ENCODE peak calls at places on chromosomes 12 and 14, in five cellular contexts. I is H7, D is ureter, A is HS-5, P is NCI-H460. O is an unnamed sample.

GRCh38 chr14:20516921-20517320 is 11.6 kb downstream of the RNASE10 start:
- DNase-seq in D (no peak), P (no peak), A (no peak), I (no peak), O (no peak)

GRCh38 chr12:111580737-111581136 is 18.4 kb downstream of the ATXN2 start:
- DNase-seq in D (no peak), P (no peak), I (no peak), A (no peak), O (no peak)

GRCh38 chr14:64502476-64503183 is 1.0 kb downstream of the ZBTB25 start:
- DNase-seq in A (no peak), I (peak), P (no peak), D (no peak), O (peak)

GRCh38 chr12:14402697-14403096 is 37.2 kb downstream of the ATF7IP start:
- DNase-seq in P (no peak), I (no peak), D (no peak), A (no peak), O (no peak)

GRCh38 chr12:129887047-129887568 is 16.7 kb downstream of the TMEM132D start:
- DNase-seq in D (no peak), I (no peak), A (no peak), P (no peak), O (peak)

GRCh38 chr12:113580437-113580836 is 108.8 kb upstream of the LHX5 start:
- DNase-seq in D (no peak), I (no peak), P (no peak), A (no peak), O (no peak)

GRCh38 chr14:50726372-50727107 is 58.4 kb upstream of the SAV1 start:
- DNase-seq in A (peak), D (no peak), I (no peak), P (no peak), O (no peak)

GRCh38 chr12:94783862-94784261 is 133.5 kb upstream of the TMCC3 start:
- DNase-seq in D (no peak), A (peak), I (no peak), P (no peak), O (no peak)

GRCh38 chr12:114662512-114663177 is 21.3 kb downstream of the TBX3 start:
- DNase-seq in D (peak), I (peak), P (peak), A (peak), O (peak)

GRCh38 chr12:45974171-45974719 is 16.1 kb downstream of the SCAF11 start:
- DNase-seq in P (no peak), A (no peak), I (no peak), D (no peak), O (no peak)

GRCh38 chr14:92898732-92899131 is 24.2 kb upstream of the CHGA start:
- DNase-seq in D (no peak), A (no peak), P (no peak), I (no peak), O (no peak)

GRCh38 chr12:110917467-110917866 is 2.9 kb downstream of the MYL2 start:
- DNase-seq in D (no peak), A (peak), I (no peak), P (no peak), O (peak)

GRCh38 chr12:121036810-121037326 is 2.2 kb downstream of the OASL start:
- DNase-seq in P (no peak), D (no peak), I (no peak), A (peak), O (no peak)

GRCh38 chr14:75522224-75522764 is at the start of gene BATF:
- DNase-seq in P (no peak), D (peak), I (no peak), A (no peak), O (no peak)

GRCh38 chr14:29310757-29311156 is 544.2 kb downstream of the FOXG1 start:
- DNase-seq in I (no peak), D (no peak), A (peak), P (no peak), O (no peak)

GRCh38 chr12:43815416-43815815 is 9.3 kb upstream of the TWF1 start:
- DNase-seq in I (no peak), P (no peak), D (no peak), A (no peak), O (no peak)

GRCh38 chr14:80278293-80279037 is 67.2 kb upstream of the DIO2 start:
- DNase-seq in I (no peak), P (no peak), A (no peak), D (no peak), O (no peak)

GRCh38 chr14:77804592-77804991 is 4.7 kb downstream of the ADCK1 start:
- DNase-seq in D (no peak), P (peak), A (no peak), I (peak), O (peak)

GRCh38 chr12:51942501-51943000 is 8.9 kb upstream of the ACVR1B start:
- DNase-seq in P (no peak), A (no peak), I (no peak), D (no peak), O (no peak)

GRCh38 chr12:124510301-124510970 is 57.0 kb downstream of the NCOR2 start:
- DNase-seq in I (no peak), P (no peak), A (no peak), D (no peak), O (no peak)

GRCh38 chr12:122308811-122309210 is 42.5 kb upstream of the VPS33A start:
- DNase-seq in D (no peak), P (no peak), I (no peak), A (no peak), O (no peak)

GRCh38 chr12:57803317-57803893 is 15.1 kb downstream of the AVIL start:
- DNase-seq in P (peak), A (no peak), D (no peak), I (peak), O (peak)

GRCh38 chr12:28998662-28999120 is 150.4 kb upstream of the FAR2 start:
- DNase-seq in P (peak), I (no peak), D (no peak), A (no peak), O (peak)

GRCh38 chr14:81751198-81751597 is 217.5 kb upstream of the SEL1L start:
- DNase-seq in P (no peak), I (no peak), A (no peak), D (no peak), O (no peak)

GRCh38 chr12:49622501-49623141 is 740 bp upstream of the PRPF40B start:
- DNase-seq in D (no peak), A (no peak), I (peak), P (no peak), O (no peak)

GRCh38 chr12:93766802-93767523 is 89.8 kb downstream of the CRADD start:
- DNase-seq in D (no peak), A (no peak), P (peak), I (peak), O (peak)

GRCh38 chr12:118175823-118176447 is 40.0 kb downstream of the PEBP1 start:
- DNase-seq in D (no peak), I (no peak), P (no peak), A (no peak), O (no peak)

GRCh38 chr14:69360438-69361108 is 37.5 kb downstream of the ERH start:
- DNase-seq in I (peak), P (no peak), A (no peak), D (no peak), O (no peak)

GRCh38 chr12:4011597-4011996 is 138.4 kb upstream of the PARP11 start:
- DNase-seq in P (no peak), I (no peak), D (no peak), A (no peak), O (no peak)

GRCh38 chr14:22265319-22266140 is 323.5 kb downstream of the DAD1 start:
- DNase-seq in I (peak), A (no peak), D (no peak), P (no peak), O (peak)

GRCh38 chr12:6606331-6607131 is 648 bp downstream of the CHD4 start:
- DNase-seq in I (peak), D (peak), A (no peak), P (no peak), O (peak)

GRCh38 chr12:25558566-25558965 is 5.5 kb upstream of the LMNTD1 start:
- DNase-seq in D (no peak), A (no peak), P (no peak), I (no peak), O (no peak)

GRCh38 chr12:121801601-121802484 is 2.0 kb upstream of the SETD1B start:
- DNase-seq in D (peak), P (no peak), A (no peak), I (no peak), O (peak)

GRCh38 chr14:105421723-105422615 is 2.3 kb downstream of the MTA1 start:
- DNase-seq in P (no peak), I (peak), D (no peak), A (no peak), O (no peak)

GRCh38 chr12:2930865-2931264 is 28.3 kb upstream of the TEAD4 start:
- DNase-seq in I (no peak), A (no peak), P (no peak), D (no peak), O (no peak)

GRCh38 chr12:89211456-89211855 is 140.8 kb downstream of the DUSP6 start:
- DNase-seq in I (no peak), A (no peak), D (no peak), P (no peak), O (no peak)

GRCh38 chr14:51500776-51501175 is 150.9 kb upstream of the FRMD6 start:
- DNase-seq in P (no peak), A (no peak), D (no peak), I (no peak), O (no peak)

O was measured in mesendoderm.